ENCODE peak calls at places on chromosomes 1 and 21, in seven cellular contexts. One of them, this sample, is unnamed.

GRCh38 chr1:70667771-70668170 is 256.7 kb downstream of the CTH start:
- DNase-seq in brain microvascular endothelial cell: no peak
- DNase-seq in BJ: no peak
- DNase-seq in SW480: no peak
- DNase-seq in germinal center: no peak
- DNase-seq in SIG-M5: no peak
- DNase-seq in foreskin fibroblast: no peak
- DNase-seq in this sample: no peak

GRCh38 chr1:93980320-93980744 is 71.1 kb upstream of the GCLM start:
- DNase-seq in brain microvascular endothelial cell: no peak
- DNase-seq in BJ: no peak
- DNase-seq in SW480: no peak
- DNase-seq in germinal center: peak
- DNase-seq in SIG-M5: no peak
- DNase-seq in foreskin fibroblast: no peak
- DNase-seq in this sample: no peak

GRCh38 chr1:67753776-67754525 is 69.0 kb downstream of the GADD45A start:
- DNase-seq in brain microvascular endothelial cell: no peak
- DNase-seq in BJ: no peak
- DNase-seq in SW480: peak
- DNase-seq in germinal center: no peak
- DNase-seq in SIG-M5: no peak
- DNase-seq in foreskin fibroblast: no peak
- DNase-seq in this sample: peak

GRCh38 chr1:160117709-160118183 is 2.2 kb downstream of the ATP1A2 start:
- DNase-seq in brain microvascular endothelial cell: no peak
- DNase-seq in BJ: no peak
- DNase-seq in SW480: no peak
- DNase-seq in germinal center: no peak
- DNase-seq in SIG-M5: no peak
- DNase-seq in foreskin fibroblast: no peak
- DNase-seq in this sample: peak

GRCh38 chr1:79781261-79781660 is 774.7 kb upstream of the ADGRL4 start:
- DNase-seq in brain microvascular endothelial cell: no peak
- DNase-seq in BJ: no peak
- DNase-seq in SW480: no peak
- DNase-seq in germinal center: no peak
- DNase-seq in SIG-M5: no peak
- DNase-seq in foreskin fibroblast: peak
- DNase-seq in this sample: peak

GRCh38 chr1:228314658-228315483 is 91.8 kb downstream of the TRIM11 start:
- DNase-seq in brain microvascular endothelial cell: no peak
- DNase-seq in BJ: no peak
- DNase-seq in SW480: no peak
- DNase-seq in germinal center: no peak
- DNase-seq in SIG-M5: no peak
- DNase-seq in foreskin fibroblast: no peak
- DNase-seq in this sample: no peak

GRCh38 chr21:17779486-17779885 is 39.7 kb downstream of the C21orf91 start:
- DNase-seq in brain microvascular endothelial cell: no peak
- DNase-seq in BJ: no peak
- DNase-seq in SW480: no peak
- DNase-seq in germinal center: no peak
- DNase-seq in SIG-M5: no peak
- DNase-seq in foreskin fibroblast: no peak
- DNase-seq in this sample: peak

GRCh38 chr1:41639332-41639936 is 155.0 kb upstream of the EDN2 start:
- DNase-seq in brain microvascular endothelial cell: peak
- DNase-seq in BJ: no peak
- DNase-seq in SW480: no peak
- DNase-seq in germinal center: no peak
- DNase-seq in SIG-M5: no peak
- DNase-seq in foreskin fibroblast: peak
- DNase-seq in this sample: peak

GRCh38 chr21:38954450-38955059 is 148.8 kb downstream of the ETS2 start:
- DNase-seq in brain microvascular endothelial cell: no peak
- DNase-seq in BJ: no peak
- DNase-seq in SW480: no peak
- DNase-seq in germinal center: no peak
- DNase-seq in SIG-M5: no peak
- DNase-seq in foreskin fibroblast: no peak
- DNase-seq in this sample: no peak

GRCh38 chr21:44072111-44072510 is 35.1 kb upstream of the PWP2 start:
- DNase-seq in brain microvascular endothelial cell: no peak
- DNase-seq in BJ: no peak
- DNase-seq in SW480: no peak
- DNase-seq in germinal center: no peak
- DNase-seq in SIG-M5: no peak
- DNase-seq in foreskin fibroblast: no peak
- DNase-seq in this sample: no peak

GRCh38 chr1:185528084-185528656 is 206.0 kb upstream of the HMCN1 start:
- DNase-seq in brain microvascular endothelial cell: no peak
- DNase-seq in BJ: no peak
- DNase-seq in SW480: no peak
- DNase-seq in germinal center: no peak
- DNase-seq in SIG-M5: no peak
- DNase-seq in foreskin fibroblast: no peak
- DNase-seq in this sample: peak

GRCh38 chr1:2228684-2229031 is 539 bp downstream of the SKI start:
- DNase-seq in brain microvascular endothelial cell: no peak
- DNase-seq in BJ: no peak
- DNase-seq in SW480: no peak
- DNase-seq in germinal center: peak
- DNase-seq in SIG-M5: no peak
- DNase-seq in foreskin fibroblast: no peak
- DNase-seq in this sample: no peak

GRCh38 chr1:78283691-78284090 is 207.1 kb upstream of the PTGFR start:
- DNase-seq in brain microvascular endothelial cell: no peak
- DNase-seq in BJ: no peak
- DNase-seq in SW480: no peak
- DNase-seq in germinal center: no peak
- DNase-seq in SIG-M5: no peak
- DNase-seq in foreskin fibroblast: no peak
- DNase-seq in this sample: no peak

GRCh38 chr21:41318218-41318617 is 1.6 kb downstream of the FAM3B start:
- DNase-seq in brain microvascular endothelial cell: no peak
- DNase-seq in BJ: no peak
- DNase-seq in SW480: no peak
- DNase-seq in germinal center: no peak
- DNase-seq in SIG-M5: no peak
- DNase-seq in foreskin fibroblast: no peak
- DNase-seq in this sample: no peak

This sample was measured in epithelial cell of esophagus.